ENCODE peak calls at places on chromosomes 6 and 20, in seven cellular contexts. One of them, this sample, is unnamed.

GRCh38 chr6:157143885-157144795 is 179.2 kb downstream of the TMEM242 start:
- DNase-seq in uterus: no peak
- DNase-seq in lung: no peak
- DNase-seq in activated CD8-positive, alpha-beta T cell treated with anti-CD3 and anti-CD28 coated beads for 36 hours: no peak
- DNase-seq in sigmoid colon: no peak
- DNase-seq in lower leg skin: no peak
- DNase-seq in Panc1: no peak
- DNase-seq in this sample: no peak

GRCh38 chr6:93581371-93581770 is 162.0 kb upstream of the EPHA7 start:
- DNase-seq in lower leg skin: no peak
- DNase-seq in uterus: no peak
- DNase-seq in sigmoid colon: no peak
- DNase-seq in lung: no peak
- DNase-seq in Panc1: no peak
- DNase-seq in activated CD8-positive, alpha-beta T cell treated with anti-CD3 and anti-CD28 coated beads for 36 hours: no peak
- DNase-seq in this sample: no peak

GRCh38 chr20:9409352-9409751 is 105.0 kb upstream of the LAMP5 start:
- DNase-seq in lower leg skin: no peak
- DNase-seq in activated CD8-positive, alpha-beta T cell treated with anti-CD3 and anti-CD28 coated beads for 36 hours: no peak
- DNase-seq in uterus: no peak
- DNase-seq in lung: no peak
- DNase-seq in Panc1: no peak
- DNase-seq in sigmoid colon: no peak
- DNase-seq in this sample: no peak

GRCh38 chr6:9126845-9127560 is 691.7 kb upstream of the SLC35B3 start:
- DNase-seq in lower leg skin: no peak
- DNase-seq in sigmoid colon: no peak
- DNase-seq in Panc1: peak; percentile 59
- DNase-seq in activated CD8-positive, alpha-beta T cell treated with anti-CD3 and anti-CD28 coated beads for 36 hours: no peak
- DNase-seq in lung: no peak
- DNase-seq in uterus: no peak
- DNase-seq in this sample: no peak

GRCh38 chr20:39874049-39874893 is 814.8 kb downstream of the MAFB start:
- DNase-seq in lower leg skin: peak; percentile 89
- DNase-seq in sigmoid colon: peak; percentile 82
- DNase-seq in lung: peak; percentile 67
- DNase-seq in activated CD8-positive, alpha-beta T cell treated with anti-CD3 and anti-CD28 coated beads for 36 hours: peak; percentile 66
- DNase-seq in Panc1: peak; percentile 60
- DNase-seq in uterus: peak; percentile 53
- DNase-seq in this sample: peak; percentile 64

GRCh38 chr20:38377039-38377715 is 30.9 kb downstream of the LBP start:
- DNase-seq in activated CD8-positive, alpha-beta T cell treated with anti-CD3 and anti-CD28 coated beads for 36 hours: no peak
- DNase-seq in uterus: no peak
- DNase-seq in lung: no peak
- DNase-seq in lower leg skin: no peak
- DNase-seq in Panc1: no peak
- DNase-seq in sigmoid colon: no peak
- DNase-seq in this sample: no peak

GRCh38 chr6:134132494-134133141 is 80.2 kb upstream of the SLC2A12 start:
- DNase-seq in uterus: no peak
- DNase-seq in lung: no peak
- DNase-seq in lower leg skin: no peak
- DNase-seq in sigmoid colon: no peak
- DNase-seq in activated CD8-positive, alpha-beta T cell treated with anti-CD3 and anti-CD28 coated beads for 36 hours: no peak
- DNase-seq in Panc1: no peak
- DNase-seq in this sample: no peak

GRCh38 chr6:39338406-39338805 is 15.9 kb upstream of the KCNK16 start:
- DNase-seq in Panc1: no peak
- DNase-seq in lower leg skin: no peak
- DNase-seq in activated CD8-positive, alpha-beta T cell treated with anti-CD3 and anti-CD28 coated beads for 36 hours: no peak
- DNase-seq in sigmoid colon: no peak
- DNase-seq in lung: no peak
- DNase-seq in uterus: no peak
- DNase-seq in this sample: no peak

GRCh38 chr6:46511320-46511719 is 20.1 kb upstream of the RCAN2 start:
- DNase-seq in sigmoid colon: no peak
- DNase-seq in lower leg skin: no peak
- DNase-seq in uterus: no peak
- DNase-seq in Panc1: no peak
- DNase-seq in lung: no peak
- DNase-seq in activated CD8-positive, alpha-beta T cell treated with anti-CD3 and anti-CD28 coated beads for 36 hours: no peak
- DNase-seq in this sample: no peak

GRCh38 chr6:158072083-158072721 is 90.5 kb downstream of the SYNJ2 start:
- DNase-seq in sigmoid colon: peak; percentile 87
- DNase-seq in lower leg skin: peak; percentile 94
- DNase-seq in Panc1: no peak
- DNase-seq in lung: peak; percentile 70
- DNase-seq in activated CD8-positive, alpha-beta T cell treated with anti-CD3 and anti-CD28 coated beads for 36 hours: peak; percentile 77
- DNase-seq in uterus: peak; percentile 79
- DNase-seq in this sample: peak; percentile 63

GRCh38 chr20:52004720-52005119 is 186.9 kb downstream of the ZFP64 start:
- DNase-seq in lung: no peak
- DNase-seq in uterus: no peak
- DNase-seq in Panc1: no peak
- DNase-seq in activated CD8-positive, alpha-beta T cell treated with anti-CD3 and anti-CD28 coated beads for 36 hours: no peak
- DNase-seq in lower leg skin: peak; percentile 20
- DNase-seq in sigmoid colon: no peak
- DNase-seq in this sample: no peak

GRCh38 chr6:6986373-6986772 is 121.4 kb upstream of the RREB1 start:
- DNase-seq in lung: no peak
- DNase-seq in activated CD8-positive, alpha-beta T cell treated with anti-CD3 and anti-CD28 coated beads for 36 hours: no peak
- DNase-seq in uterus: no peak
- DNase-seq in sigmoid colon: no peak
- DNase-seq in Panc1: no peak
- DNase-seq in lower leg skin: no peak
- DNase-seq in this sample: no peak

GRCh38 chr6:44080561-44081521 is 46.4 kb downstream of the MRPL14 start:
- DNase-seq in sigmoid colon: no peak
- DNase-seq in lung: no peak
- DNase-seq in Panc1: no peak
- DNase-seq in uterus: no peak
- DNase-seq in lower leg skin: peak; percentile 80
- DNase-seq in activated CD8-positive, alpha-beta T cell treated with anti-CD3 and anti-CD28 coated beads for 36 hours: no peak
- DNase-seq in this sample: no peak

GRCh38 chr6:90294989-90295853 is 1.4 kb downstream of the BACH2 start:
- DNase-seq in Panc1: no peak
- DNase-seq in lung: peak; percentile 31
- DNase-seq in uterus: peak; percentile 43
- DNase-seq in activated CD8-positive, alpha-beta T cell treated with anti-CD3 and anti-CD28 coated beads for 36 hours: peak; percentile 94
- DNase-seq in sigmoid colon: peak; percentile 72
- DNase-seq in lower leg skin: peak; percentile 87
- DNase-seq in this sample: peak; percentile 37

GRCh38 chr6:23339268-23339667 is 769.9 kb downstream of the HDGFL1 start:
- DNase-seq in lung: no peak
- DNase-seq in activated CD8-positive, alpha-beta T cell treated with anti-CD3 and anti-CD28 coated beads for 36 hours: no peak
- DNase-seq in lower leg skin: no peak
- DNase-seq in Panc1: no peak
- DNase-seq in uterus: no peak
- DNase-seq in sigmoid colon: no peak
- DNase-seq in this sample: no peak

GRCh38 chr20:52454660-52455059 is 263.1 kb upstream of the ZFP64 start:
- DNase-seq in activated CD8-positive, alpha-beta T cell treated with anti-CD3 and anti-CD28 coated beads for 36 hours: no peak
- DNase-seq in uterus: no peak
- DNase-seq in lung: no peak
- DNase-seq in sigmoid colon: no peak
- DNase-seq in Panc1: no peak
- DNase-seq in lower leg skin: no peak
- DNase-seq in this sample: no peak

GRCh38 chr20:642398-643174 is 10.4 kb downstream of the SRXN1 start:
- DNase-seq in uterus: no peak
- DNase-seq in Panc1: no peak
- DNase-seq in lung: no peak
- DNase-seq in activated CD8-positive, alpha-beta T cell treated with anti-CD3 and anti-CD28 coated beads for 36 hours: no peak
- DNase-seq in lower leg skin: no peak
- DNase-seq in sigmoid colon: no peak
- DNase-seq in this sample: no peak

GRCh38 chr6:106579281-106579680 is 50.0 kb downstream of the RTN4IP1 start:
- DNase-seq in sigmoid colon: no peak
- DNase-seq in lung: no peak
- DNase-seq in uterus: no peak
- DNase-seq in lower leg skin: no peak
- DNase-seq in activated CD8-positive, alpha-beta T cell treated with anti-CD3 and anti-CD28 coated beads for 36 hours: no peak
- DNase-seq in Panc1: no peak
- DNase-seq in this sample: no peak

GRCh38 chr20:15767636-15768369 is 805.4 kb downstream of the KIF16B start:
- DNase-seq in activated CD8-positive, alpha-beta T cell treated with anti-CD3 and anti-CD28 coated beads for 36 hours: no peak
- DNase-seq in Panc1: no peak
- DNase-seq in sigmoid colon: no peak
- DNase-seq in lung: no peak
- DNase-seq in uterus: no peak
- DNase-seq in lower leg skin: no peak
- DNase-seq in this sample: no peak

GRCh38 chr6:134123666-134124208 is 71.3 kb upstream of the SLC2A12 start:
- DNase-seq in Panc1: peak; percentile 65
- DNase-seq in lung: no peak
- DNase-seq in lower leg skin: no peak
- DNase-seq in uterus: no peak
- DNase-seq in sigmoid colon: no peak
- DNase-seq in activated CD8-positive, alpha-beta T cell treated with anti-CD3 and anti-CD28 coated beads for 36 hours: peak; percentile 30
- DNase-seq in this sample: no peak

GRCh38 chr6:82166493-82166892 is 81.1 kb downstream of the IBTK start:
- DNase-seq in lung: no peak
- DNase-seq in lower leg skin: no peak
- DNase-seq in Panc1: no peak
- DNase-seq in sigmoid colon: no peak
- DNase-seq in uterus: no peak
- DNase-seq in activated CD8-positive, alpha-beta T cell treated with anti-CD3 and anti-CD28 coated beads for 36 hours: no peak
- DNase-seq in this sample: no peak

GRCh38 chr6:130811932-130812331 is 15.3 kb upstream of the SMLR1 start:
- DNase-seq in lower leg skin: no peak
- DNase-seq in lung: no peak
- DNase-seq in uterus: no peak
- DNase-seq in activated CD8-positive, alpha-beta T cell treated with anti-CD3 and anti-CD28 coated beads for 36 hours: no peak
- DNase-seq in sigmoid colon: no peak
- DNase-seq in Panc1: no peak
- DNase-seq in this sample: no peak

GRCh38 chr6:55541024-55541423 is 38.0 kb downstream of the HMGCLL1 start:
- DNase-seq in uterus: no peak
- DNase-seq in Panc1: no peak
- DNase-seq in lung: no peak
- DNase-seq in lower leg skin: no peak
- DNase-seq in activated CD8-positive, alpha-beta T cell treated with anti-CD3 and anti-CD28 coated beads for 36 hours: no peak
- DNase-seq in sigmoid colon: no peak
- DNase-seq in this sample: no peak

GRCh38 chr20:56957737-56958553 is 308.5 kb downstream of the BMP7 start:
- DNase-seq in lower leg skin: no peak
- DNase-seq in Panc1: no peak
- DNase-seq in lung: no peak
- DNase-seq in uterus: no peak
- DNase-seq in sigmoid colon: no peak
- DNase-seq in activated CD8-positive, alpha-beta T cell treated with anti-CD3 and anti-CD28 coated beads for 36 hours: no peak
- DNase-seq in this sample: peak; percentile 40

GRCh38 chr6:44304282-44305199 is 8.6 kb downstream of the AARS2 start:
- DNase-seq in lung: no peak
- DNase-seq in sigmoid colon: no peak
- DNase-seq in activated CD8-positive, alpha-beta T cell treated with anti-CD3 and anti-CD28 coated beads for 36 hours: peak; percentile 54
- DNase-seq in lower leg skin: no peak
- DNase-seq in uterus: no peak
- DNase-seq in Panc1: no peak
- DNase-seq in this sample: peak; percentile 48

GRCh38 chr20:11350126-11351005 is 567.3 kb upstream of the BTBD3 start:
- DNase-seq in uterus: peak; percentile 16
- DNase-seq in lung: peak; percentile 29
- DNase-seq in activated CD8-positive, alpha-beta T cell treated with anti-CD3 and anti-CD28 coated beads for 36 hours: no peak
- DNase-seq in Panc1: no peak
- DNase-seq in lower leg skin: no peak
- DNase-seq in sigmoid colon: no peak
- DNase-seq in this sample: peak; percentile 4
- TF ChIP-seq CTCF in uterus: no peak
- TF ChIP-seq CTCF in lung: no peak
- TF ChIP-seq CTCF in activated CD8-positive, alpha-beta T cell treated with anti-CD3 and anti-CD28 coated beads for 36 hours: no peak
- TF ChIP-seq CTCF in Panc1: no peak
- TF ChIP-seq CTCF in lower leg skin: no peak
- TF ChIP-seq CTCF in sigmoid colon: no peak
- TF ChIP-seq CTCF in this sample: no peak

GRCh38 chr6:129501401-129502051 is 208.5 kb downstream of the ARHGAP18 start:
- DNase-seq in lung: peak; percentile 66
- DNase-seq in sigmoid colon: peak; percentile 73
- DNase-seq in activated CD8-positive, alpha-beta T cell treated with anti-CD3 and anti-CD28 coated beads for 36 hours: no peak
- DNase-seq in Panc1: peak; percentile 8
- DNase-seq in uterus: peak; percentile 65
- DNase-seq in lower leg skin: no peak
- DNase-seq in this sample: no peak
- TF ChIP-seq CTCF in lung: no peak
- TF ChIP-seq CTCF in sigmoid colon: no peak
- TF ChIP-seq CTCF in activated CD8-positive, alpha-beta T cell treated with anti-CD3 and anti-CD28 coated beads for 36 hours: no peak
- TF ChIP-seq CTCF in Panc1: no peak
- TF ChIP-seq CTCF in uterus: no peak
- TF ChIP-seq CTCF in lower leg skin: no peak
- TF ChIP-seq CTCF in this sample: no peak

GRCh38 chr20:6416371-6416770 is 293.5 kb upstream of the FERMT1 start:
- DNase-seq in activated CD8-positive, alpha-beta T cell treated with anti-CD3 and anti-CD28 coated beads for 36 hours: no peak
- DNase-seq in lower leg skin: no peak
- DNase-seq in sigmoid colon: no peak
- DNase-seq in uterus: no peak
- DNase-seq in Panc1: no peak
- DNase-seq in lung: no peak
- DNase-seq in this sample: no peak
- TF ChIP-seq CTCF in activated CD8-positive, alpha-beta T cell treated with anti-CD3 and anti-CD28 coated beads for 36 hours: no peak
- TF ChIP-seq CTCF in lower leg skin: no peak
- TF ChIP-seq CTCF in sigmoid colon: no peak
- TF ChIP-seq CTCF in uterus: no peak
- TF ChIP-seq CTCF in Panc1: no peak
- TF ChIP-seq CTCF in lung: no peak
- TF ChIP-seq CTCF in this sample: peak; percentile 13

GRCh38 chr6:12602951-12603710 is 113.4 kb upstream of the PHACTR1 start:
- DNase-seq in uterus: no peak
- DNase-seq in Panc1: peak; percentile 45
- DNase-seq in activated CD8-positive, alpha-beta T cell treated with anti-CD3 and anti-CD28 coated beads for 36 hours: no peak
- DNase-seq in lower leg skin: no peak
- DNase-seq in lung: no peak
- DNase-seq in sigmoid colon: no peak
- DNase-seq in this sample: no peak

GRCh38 chr6:12605888-12606345 is 110.7 kb upstream of the PHACTR1 start:
- DNase-seq in uterus: no peak
- DNase-seq in activated CD8-positive, alpha-beta T cell treated with anti-CD3 and anti-CD28 coated beads for 36 hours: peak; percentile 62
- DNase-seq in lung: peak; percentile 59
- DNase-seq in lower leg skin: no peak
- DNase-seq in sigmoid colon: no peak
- DNase-seq in Panc1: peak; percentile 45
- DNase-seq in this sample: peak; percentile 52

GRCh38 chr6:12601881-12602280 is 114.7 kb upstream of the PHACTR1 start:
- DNase-seq in lung: no peak
- DNase-seq in uterus: no peak
- DNase-seq in activated CD8-positive, alpha-beta T cell treated with anti-CD3 and anti-CD28 coated beads for 36 hours: no peak
- DNase-seq in Panc1: no peak
- DNase-seq in lower leg skin: no peak
- DNase-seq in sigmoid colon: no peak
- DNase-seq in this sample: no peak

GRCh38 chr6:12602342-12602741 is 114.2 kb upstream of the PHACTR1 start:
- DNase-seq in sigmoid colon: no peak
- DNase-seq in lower leg skin: no peak
- DNase-seq in uterus: no peak
- DNase-seq in Panc1: no peak
- DNase-seq in activated CD8-positive, alpha-beta T cell treated with anti-CD3 and anti-CD28 coated beads for 36 hours: no peak
- DNase-seq in lung: no peak
- DNase-seq in this sample: no peak

DNA sequence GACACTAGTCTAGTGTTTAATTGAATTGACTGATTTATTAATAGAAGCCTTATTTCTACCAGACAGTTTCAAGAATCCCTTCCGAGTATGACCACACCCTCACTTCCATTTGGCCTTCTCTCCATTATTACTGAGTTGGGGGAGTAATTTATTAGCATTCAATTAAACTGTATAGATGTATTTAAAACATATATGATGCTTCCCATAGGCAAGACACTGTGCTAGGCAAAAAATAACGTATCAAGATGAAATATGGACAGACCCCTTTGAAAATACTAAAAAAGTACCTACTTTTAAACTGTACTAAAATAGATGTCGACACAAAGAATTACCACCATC is 112.9 kb upstream of the PHACTR1 start:
- DNase-seq in activated CD8-positive, alpha-beta T cell treated with anti-CD3 and anti-CD28 coated beads for 36 hours: no peak
- DNase-seq in lung: no peak
- DNase-seq in uterus: no peak
- DNase-seq in lower leg skin: no peak
- DNase-seq in Panc1: no peak
- DNase-seq in sigmoid colon: no peak
- DNase-seq in this sample: no peak
- TF ChIP-seq CTCF in activated CD8-positive, alpha-beta T cell treated with anti-CD3 and anti-CD28 coated beads for 36 hours: no peak
- TF ChIP-seq CTCF in lung: no peak
- TF ChIP-seq CTCF in uterus: no peak
- TF ChIP-seq CTCF in lower leg skin: no peak
- TF ChIP-seq CTCF in Panc1: peak; percentile 43
- TF ChIP-seq CTCF in sigmoid colon: no peak
- TF ChIP-seq CTCF in this sample: peak; percentile 32

This sample was measured in neural crest cell.